ENCODE peak calls at places on chromosomes 2 and 18, in nine cellular contexts. V is stomach, Y is upper lobe of left lung, T is transverse colon, B is K562, W is HepG2, R is Panc1, S is HCT116, I is GM23338. U is an unnamed sample.
A peak's percentile ranks its signal among the peaks of the same experiment; 100 is the strongest.

GRCh38 chr2:85131116-85131515 is 2.1 kb upstream of the TCF7L1 start:
- DNase-seq in B (no peak), T (no peak), Y (no peak), S (no peak), W (peak; percentile 37), R (no peak), V (no peak), I (peak; percentile 74), U (no peak)

GRCh38 chr2:133296396-133296795 is 271.9 kb downstream of the NCKAP5 start:
- DNase-seq in S (no peak), R (no peak), T (no peak), B (no peak), Y (no peak), V (no peak), I (no peak), W (no peak), U (no peak)

GRCh38 chr2:29293830-29294438 is 178.7 kb downstream of the CLIP4 start:
- DNase-seq in W (peak; percentile 19), I (peak; percentile 91), T (no peak), V (no peak), B (peak; percentile 45), Y (no peak), S (peak; percentile 16), R (no peak), U (peak; percentile 6)

GRCh38 chr2:28469304-28469703 is 26.6 kb upstream of the PLB1 start:
- DNase-seq in S (no peak), W (no peak), T (no peak), V (no peak), B (no peak), Y (no peak), R (no peak), I (no peak), U (no peak)

GRCh38 chr2:242065456-242065855 is 195.9 kb downstream of the RTP5 start:
- DNase-seq in B (no peak), Y (no peak), I (no peak), R (no peak), S (no peak), V (no peak), T (no peak), W (no peak), U (no peak)

GRCh38 chr2:117770696-117771095 is 43.8 kb upstream of the DDX18 start:
- DNase-seq in W (no peak), S (no peak), T (no peak), R (no peak), Y (no peak), V (no peak), I (no peak), B (no peak), U (no peak)

GRCh38 chr2:128306081-128306930 is 12.4 kb downstream of the HS6ST1 start:
- DNase-seq in R (no peak), S (no peak), W (peak; percentile 95), V (peak; percentile 49), B (peak; percentile 51), T (peak; percentile 81), Y (no peak), I (peak; percentile 46), U (peak; percentile 91)

GRCh38 chr18:26963292-26963691 is 97.8 kb upstream of the AQP4 start:
- DNase-seq in W (no peak), V (no peak), T (no peak), I (peak; percentile 13), S (no peak), R (no peak), B (no peak), Y (no peak), U (no peak)

GRCh38 chr2:95012881-95013550 is 12.5 kb upstream of the MAL start:
- DNase-seq in W (no peak), R (no peak), T (no peak), Y (no peak), B (no peak), S (no peak), I (no peak), V (no peak), U (no peak)

GRCh38 chr18:28855524-28855923 is 678.6 kb upstream of the CDH2 start:
- DNase-seq in R (no peak), B (no peak), V (no peak), S (no peak), T (no peak), W (no peak), I (no peak), Y (no peak), U (no peak)

GRCh38 chr2:56515399-56515798 is 331.6 kb downstream of the CCDC85A start:
- DNase-seq in I (no peak), W (no peak), B (no peak), V (no peak), R (no peak), Y (no peak), T (no peak), S (no peak), U (no peak)

GRCh38 chr2:173978447-173978846 is 13.3 kb upstream of the SP3 start:
- DNase-seq in V (no peak), R (no peak), T (no peak), Y (no peak), B (no peak), I (no peak), S (no peak), W (peak; percentile 43), U (no peak)

GRCh38 chr2:8095978-8096377 is 585.9 kb upstream of the ID2 start:
- DNase-seq in V (no peak), W (no peak), R (no peak), I (no peak), S (no peak), Y (no peak), B (no peak), T (no peak), U (no peak)

GRCh38 chr2:141392517-141393213 is 738.2 kb downstream of the LRP1B start:
- DNase-seq in I (no peak), B (no peak), T (no peak), V (no peak), R (no peak), W (peak; percentile 42), S (no peak), Y (no peak), U (no peak)

GRCh38 chr18:70004698-70005097 is 57.0 kb upstream of the CD226 start:
- DNase-seq in S (no peak), B (no peak), T (no peak), I (no peak), R (no peak), Y (no peak), V (no peak), W (no peak), U (no peak)

GRCh38 chr2:120632796-120633646 is 102.6 kb upstream of the GLI2 start:
- DNase-seq in I (no peak), R (no peak), W (peak; percentile 50), T (no peak), V (no peak), Y (no peak), S (no peak), B (no peak), U (no peak)

GRCh38 chr2:212414699-212415309 is 123.8 kb downstream of the ERBB4 start:
- DNase-seq in T (no peak), I (no peak), B (no peak), Y (no peak), R (no peak), V (no peak), W (no peak), S (no peak), U (no peak)
- H3K27ac ChIP-seq in T (no peak overlapping the region), I (no peak overlapping the region), B (no peak overlapping the region), Y (no peak overlapping the region), R (no peak overlapping the region), V (no peak overlapping the region), W (no peak overlapping the region), S (no peak overlapping the region), U (no peak overlapping the region)

DNA sequence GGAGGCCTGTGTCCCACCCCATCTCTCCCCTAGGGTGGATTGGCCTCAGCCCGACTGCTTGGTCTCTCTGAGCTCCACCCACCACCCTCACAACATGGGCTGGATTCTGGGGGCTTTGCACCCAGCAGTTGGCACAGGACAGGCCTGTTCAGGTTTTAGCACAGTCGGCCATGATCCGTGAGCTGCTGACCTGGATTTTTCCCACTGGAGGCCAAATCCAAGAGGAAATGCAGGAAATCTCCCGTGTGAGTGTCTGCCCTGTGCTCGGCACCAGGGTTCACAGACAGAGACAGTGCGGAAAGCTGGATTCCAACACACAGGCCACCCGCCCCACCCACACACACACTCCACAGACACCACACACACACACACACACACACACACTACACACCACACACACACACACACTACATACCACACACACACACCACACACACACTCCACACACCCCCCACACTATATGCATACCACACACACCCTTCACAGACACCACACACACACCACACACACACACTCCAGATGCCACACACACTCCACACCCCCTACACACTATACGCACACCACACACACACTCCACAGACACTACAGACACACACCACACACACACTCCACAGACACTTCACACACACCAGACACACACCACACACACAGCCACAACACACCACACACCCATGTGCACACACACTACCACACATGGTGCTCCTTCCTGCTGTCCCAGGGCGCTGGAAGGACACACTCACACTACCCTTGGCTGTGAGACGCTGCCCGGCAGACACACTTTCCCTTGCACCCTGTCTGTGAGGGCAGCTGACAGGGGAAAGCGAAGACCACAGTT is 14.1 kb downstream of the MBP start:
- DNase-seq in B (no peak), W (no peak), I (no peak), R (no peak), T (no peak), V (no peak), Y (no peak), S (no peak), U (no peak)
- H3K4me1 ChIP-seq in B (peaks cover 5% of the 10 kb centered on the region), W (peaks cover 48% of the 10 kb centered on the region), I (peaks cover 16% of the 10 kb centered on the region), R (peaks cover 76% of the 10 kb centered on the region), T (peaks cover 31% of the 10 kb centered on the region), V (peaks cover 72% of the 10 kb centered on the region), Y (peaks cover 50% of the 10 kb centered on the region), S (peaks cover 6% of the 10 kb centered on the region), U (peaks cover 3% of the 10 kb centered on the region)

GRCh38 chr2:3146175-3146574 is 231.4 kb downstream of the EIPR1 start:
- DNase-seq in V (no peak), B (no peak), Y (no peak), R (no peak), T (no peak), W (no peak), I (no peak), S (no peak), U (no peak)
- TF ChIP-seq POLR2AphosphoS5 in V (no peak), B (no peak), Y (no peak), R (no peak), T (no peak), W (no peak), I (no peak), S (no peak), U (no peak)

GRCh38 chr18:54787616-54788015 is 40.7 kb upstream of the RAB27B start:
- DNase-seq in W (no peak), V (no peak), T (no peak), R (no peak), S (no peak), Y (no peak), B (no peak), I (no peak), U (no peak)

GRCh38 chr18:54790109-54790508 is 38.2 kb upstream of the RAB27B start:
- DNase-seq in T (no peak), V (no peak), B (no peak), S (no peak), W (no peak), Y (no peak), R (no peak), I (no peak), U (no peak)

GRCh38 chr18:54786211-54786610 is 42.1 kb upstream of the RAB27B start:
- DNase-seq in Y (no peak), B (no peak), W (no peak), T (no peak), S (no peak), V (no peak), I (no peak), R (no peak), U (no peak)

GRCh38 chr18:54783100-54783499 is 45.2 kb upstream of the RAB27B start:
- DNase-seq in I (no peak), T (no peak), W (no peak), R (no peak), B (no peak), V (no peak), S (no peak), Y (no peak), U (no peak)

GRCh38 chr18:54787098-54787497 is 41.2 kb upstream of the RAB27B start:
- DNase-seq in B (no peak), I (no peak), Y (no peak), S (no peak), W (no peak), V (peak; percentile 61), T (no peak), R (no peak), U (no peak)
- H3K27ac ChIP-seq in B (no peak overlapping the region), I (no peak overlapping the region), Y (no peak overlapping the region), S (no peak overlapping the region), W (no peak overlapping the region), V (no peak overlapping the region), T (no peak overlapping the region), R (no peak overlapping the region), U (no peak overlapping the region)